ENCODE peak calls at places on chromosomes 6 and 20, in four cellular contexts. W is progenitor cell of endocrine pancreas; D is stimulated activated CD8-positive, alpha-beta memory T cell treated with anti-CD3 and anti-CD28 coated beads, Interleukin-4, amount 100 ng/mL, for 4 hours; X is T1000. S is an unnamed sample.

GRCh38 chr6:121503633-121504032 is 68.2 kb downstream of the GJA1 start:
- DNase-seq in X (no peak), W (no peak), D (no peak), S (no peak)

GRCh38 chr6:8274240-8274639 is 161.1 kb downstream of the SLC35B3 start:
- DNase-seq in X (no peak), D (no peak), W (no peak), S (no peak)

GRCh38 chr20:25539742-25540201 is 45.6 kb downstream of the NINL start:
- DNase-seq in X (no peak), D (no peak), W (no peak), S (no peak)

GRCh38 chr6:108121612-108122011 is 44.2 kb upstream of the NR2E1 start:
- DNase-seq in D (no peak), W (no peak), X (no peak), S (no peak)

GRCh38 chr6:37960139-37960935 is 140.8 kb downstream of the ZFAND3 start:
- DNase-seq in W (no peak), D (no peak), X (no peak), S (no peak)

GRCh38 chr20:36461600-36462439 is 79.5 kb upstream of the MYL9 start:
- DNase-seq in W (no peak), D (no peak), X (no peak), S (peak)

GRCh38 chr6:33993653-33994052 is 152.2 kb downstream of the GRM4 start:
- DNase-seq in D (no peak), W (no peak), X (no peak), S (no peak)

GRCh38 chr20:1718604-1719384 is 61.2 kb upstream of the SIRPG start:
- DNase-seq in W (no peak), X (peak), D (no peak), S (no peak)

GRCh38 chr6:10465633-10466499 is 51.0 kb upstream of the TFAP2A start:
- DNase-seq in W (peak), D (no peak), X (no peak), S (peak)

GRCh38 chr20:47860049-47860830 is 75.0 kb upstream of the SULF2 start:
- DNase-seq in X (no peak), W (no peak), D (no peak), S (no peak)